ENCODE peak calls at places on chromosomes 7 and 10, in four cellular contexts. One of them, this sample, is unnamed.

GRCh38 chr10:82867056-82867455 is 992.1 kb downstream of the NRG3 start:
- DNase-seq in transverse colon: no peak
- DNase-seq in CD8-positive, alpha-beta memory T cell: no peak
- DNase-seq in cardiac muscle cell: no peak
- DNase-seq in this sample: no peak

GRCh38 chr7:87567052-87567451 is 33.6 kb downstream of the ABCB1 start:
- DNase-seq in transverse colon: no peak
- DNase-seq in CD8-positive, alpha-beta memory T cell: no peak
- DNase-seq in cardiac muscle cell: no peak
- DNase-seq in this sample: no peak

GRCh38 chr10:52146766-52147165 is 167.3 kb upstream of the DKK1 start:
- DNase-seq in transverse colon: no peak
- DNase-seq in CD8-positive, alpha-beta memory T cell: no peak
- DNase-seq in cardiac muscle cell: no peak
- DNase-seq in this sample: no peak

GRCh38 chr10:13717936-13718772 is 131.4 kb downstream of the PRPF18 start:
- DNase-seq in transverse colon: peak; percentile 69
- DNase-seq in CD8-positive, alpha-beta memory T cell: no peak
- DNase-seq in cardiac muscle cell: no peak
- DNase-seq in this sample: peak; percentile 94

GRCh38 chr10:77007836-77008235 is 629.8 kb downstream of the KCNMA1 start:
- DNase-seq in transverse colon: no peak
- DNase-seq in CD8-positive, alpha-beta memory T cell: no peak
- DNase-seq in cardiac muscle cell: no peak
- DNase-seq in this sample: no peak

GRCh38 chr7:75033064-75033463 is 40.5 kb downstream of the RCC1L start:
- DNase-seq in transverse colon: no peak
- DNase-seq in CD8-positive, alpha-beta memory T cell: no peak
- DNase-seq in cardiac muscle cell: peak; percentile 12
- DNase-seq in this sample: no peak

GRCh38 chr7:50145801-50146338 is 52.8 kb upstream of the ZPBP start:
- DNase-seq in transverse colon: no peak
- DNase-seq in CD8-positive, alpha-beta memory T cell: no peak
- DNase-seq in cardiac muscle cell: no peak
- DNase-seq in this sample: no peak

GRCh38 chr7:55517191-55517633 is 55.1 kb downstream of the VOPP1 start:
- DNase-seq in transverse colon: no peak
- DNase-seq in CD8-positive, alpha-beta memory T cell: no peak
- DNase-seq in cardiac muscle cell: no peak
- DNase-seq in this sample: no peak

GRCh38 chr10:84537447-84537931 is 209.1 kb downstream of the CCSER2 start:
- DNase-seq in transverse colon: peak; percentile 49
- DNase-seq in CD8-positive, alpha-beta memory T cell: peak; percentile 50
- DNase-seq in cardiac muscle cell: peak; percentile 90
- DNase-seq in this sample: peak; percentile 38

GRCh38 chr7:138556771-138557484 is 96.9 kb downstream of the TRIM24 start:
- DNase-seq in transverse colon: no peak
- DNase-seq in CD8-positive, alpha-beta memory T cell: no peak
- DNase-seq in cardiac muscle cell: no peak
- DNase-seq in this sample: no peak
- H3K9me3 ChIP-seq in transverse colon: peaks cover 35% of the 10 kb centered on the region
- H3K9me3 ChIP-seq in CD8-positive, alpha-beta memory T cell: peaks cover 13% of the 10 kb centered on the region
- H3K9me3 ChIP-seq in cardiac muscle cell: no peaks in the 10 kb centered on the region
- H3K9me3 ChIP-seq in this sample: peaks cover 64% of the 10 kb centered on the region

DNA sequence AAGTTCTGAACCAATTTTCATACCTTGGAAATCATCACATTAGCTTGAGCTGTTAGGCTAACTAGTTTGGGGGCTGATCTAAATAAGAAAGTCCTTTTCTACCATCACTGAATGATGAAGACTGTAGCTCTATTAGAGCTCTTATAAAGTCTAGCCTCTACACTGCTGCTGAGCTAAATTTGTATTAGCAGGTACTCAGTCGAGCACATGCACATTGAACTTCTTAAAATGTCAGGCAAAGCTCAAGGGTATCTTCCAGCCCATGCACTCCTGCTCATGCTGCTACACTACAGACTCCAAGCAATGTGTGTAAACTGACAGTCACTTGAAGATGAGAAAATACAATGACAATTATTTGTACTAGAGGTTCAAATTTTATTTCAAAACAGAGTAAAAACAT is 158.8 kb upstream of the TMEM229A start:
- DNase-seq in transverse colon: no peak
- DNase-seq in CD8-positive, alpha-beta memory T cell: no peak
- DNase-seq in cardiac muscle cell: peak; percentile 56
- DNase-seq in this sample: no peak
- H3K4me3 ChIP-seq in transverse colon: no peak overlapping the region
- H3K4me3 ChIP-seq in CD8-positive, alpha-beta memory T cell: no peak overlapping the region
- H3K4me3 ChIP-seq in cardiac muscle cell: no peak overlapping the region
- H3K4me3 ChIP-seq in this sample: no peak overlapping the region

GRCh38 chr10:5165738-5166137 is 19.2 kb downstream of the AKR1C8 start:
- DNase-seq in transverse colon: no peak
- DNase-seq in CD8-positive, alpha-beta memory T cell: no peak
- DNase-seq in cardiac muscle cell: no peak
- DNase-seq in this sample: no peak

GRCh38 chr10:5163487-5163886 is 21.5 kb downstream of the AKR1C8 start:
- DNase-seq in transverse colon: no peak
- DNase-seq in CD8-positive, alpha-beta memory T cell: no peak
- DNase-seq in cardiac muscle cell: no peak
- DNase-seq in this sample: no peak

DNA sequence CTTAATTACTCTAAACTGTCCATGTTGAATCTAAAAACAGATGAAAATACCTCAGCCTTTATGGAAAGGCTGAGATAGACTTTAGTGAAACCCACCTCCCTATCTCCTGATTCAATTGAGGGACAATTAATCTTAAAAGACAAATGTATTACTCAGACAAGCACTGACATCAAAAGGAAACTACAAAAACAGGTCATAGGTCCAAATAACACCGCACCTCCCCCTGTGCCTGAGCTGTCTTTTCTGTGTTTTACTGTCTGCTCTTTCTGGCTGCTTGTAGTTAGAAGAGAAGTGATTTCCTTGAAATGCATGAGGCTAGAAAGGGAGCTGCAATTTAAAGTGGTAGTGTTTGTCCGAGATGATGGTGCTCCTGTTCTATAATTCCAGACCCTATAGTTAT is 16.1 kb downstream of the AKR1C8 start:
- DNase-seq in transverse colon: no peak
- DNase-seq in CD8-positive, alpha-beta memory T cell: no peak
- DNase-seq in cardiac muscle cell: no peak
- DNase-seq in this sample: no peak
- H3K9me3 ChIP-seq in transverse colon: peaks cover 24% of the 10 kb centered on the region
- H3K9me3 ChIP-seq in CD8-positive, alpha-beta memory T cell: peaks cover 10% of the 10 kb centered on the region
- H3K9me3 ChIP-seq in cardiac muscle cell: no peaks in the 10 kb centered on the region
- H3K9me3 ChIP-seq in this sample: peaks cover 23% of the 10 kb centered on the region

DNA sequence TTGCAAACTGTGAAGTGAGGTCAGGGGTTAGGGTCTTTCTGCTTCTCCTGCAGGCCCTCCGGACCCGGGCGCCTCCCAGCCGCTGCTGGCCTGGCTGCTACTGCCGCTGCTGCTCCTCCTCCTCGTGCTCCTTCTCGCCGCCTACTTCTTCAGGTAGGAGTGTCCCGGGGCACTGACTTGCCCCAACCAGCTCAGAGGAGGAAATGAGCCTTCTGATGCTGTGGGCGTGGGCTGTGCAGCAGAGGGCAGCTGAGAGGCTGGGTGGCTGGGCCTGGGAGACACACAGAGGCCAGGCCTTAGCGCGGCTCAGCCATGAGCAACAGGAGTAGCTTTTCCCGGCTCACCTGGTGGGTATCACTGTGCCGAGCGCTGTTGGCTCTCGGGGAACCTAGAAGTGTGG is 78.9 kb downstream of the MKI67 start:
- DNase-seq in transverse colon: peak; percentile 92
- DNase-seq in CD8-positive, alpha-beta memory T cell: peak; percentile 82
- DNase-seq in cardiac muscle cell: peak; percentile 65
- DNase-seq in this sample: peak; percentile 90
- H3K4me3 ChIP-seq in transverse colon: peak overlapping the region; percentile 8
- H3K4me3 ChIP-seq in CD8-positive, alpha-beta memory T cell: peak overlapping the region; percentile 94
- H3K4me3 ChIP-seq in cardiac muscle cell: peak overlapping the region; percentile 1
- H3K4me3 ChIP-seq in this sample: peak overlapping the region; percentile 44

GRCh38 chr10:131179386-131179785 is 132.1 kb downstream of the TCERG1L start:
- DNase-seq in transverse colon: no peak
- DNase-seq in CD8-positive, alpha-beta memory T cell: no peak
- DNase-seq in cardiac muscle cell: no peak
- DNase-seq in this sample: no peak

GRCh38 chr10:131178956-131179355 is 132.6 kb downstream of the TCERG1L start:
- DNase-seq in transverse colon: no peak
- DNase-seq in CD8-positive, alpha-beta memory T cell: no peak
- DNase-seq in cardiac muscle cell: no peak
- DNase-seq in this sample: no peak

GRCh38 chr10:131180086-131180485 is 131.4 kb downstream of the TCERG1L start:
- DNase-seq in transverse colon: no peak
- DNase-seq in CD8-positive, alpha-beta memory T cell: no peak
- DNase-seq in cardiac muscle cell: no peak
- DNase-seq in this sample: no peak

GRCh38 chr10:131183546-131184045 is 127.9 kb downstream of the TCERG1L start:
- DNase-seq in transverse colon: no peak
- DNase-seq in CD8-positive, alpha-beta memory T cell: no peak
- DNase-seq in cardiac muscle cell: no peak
- DNase-seq in this sample: no peak

DNA sequence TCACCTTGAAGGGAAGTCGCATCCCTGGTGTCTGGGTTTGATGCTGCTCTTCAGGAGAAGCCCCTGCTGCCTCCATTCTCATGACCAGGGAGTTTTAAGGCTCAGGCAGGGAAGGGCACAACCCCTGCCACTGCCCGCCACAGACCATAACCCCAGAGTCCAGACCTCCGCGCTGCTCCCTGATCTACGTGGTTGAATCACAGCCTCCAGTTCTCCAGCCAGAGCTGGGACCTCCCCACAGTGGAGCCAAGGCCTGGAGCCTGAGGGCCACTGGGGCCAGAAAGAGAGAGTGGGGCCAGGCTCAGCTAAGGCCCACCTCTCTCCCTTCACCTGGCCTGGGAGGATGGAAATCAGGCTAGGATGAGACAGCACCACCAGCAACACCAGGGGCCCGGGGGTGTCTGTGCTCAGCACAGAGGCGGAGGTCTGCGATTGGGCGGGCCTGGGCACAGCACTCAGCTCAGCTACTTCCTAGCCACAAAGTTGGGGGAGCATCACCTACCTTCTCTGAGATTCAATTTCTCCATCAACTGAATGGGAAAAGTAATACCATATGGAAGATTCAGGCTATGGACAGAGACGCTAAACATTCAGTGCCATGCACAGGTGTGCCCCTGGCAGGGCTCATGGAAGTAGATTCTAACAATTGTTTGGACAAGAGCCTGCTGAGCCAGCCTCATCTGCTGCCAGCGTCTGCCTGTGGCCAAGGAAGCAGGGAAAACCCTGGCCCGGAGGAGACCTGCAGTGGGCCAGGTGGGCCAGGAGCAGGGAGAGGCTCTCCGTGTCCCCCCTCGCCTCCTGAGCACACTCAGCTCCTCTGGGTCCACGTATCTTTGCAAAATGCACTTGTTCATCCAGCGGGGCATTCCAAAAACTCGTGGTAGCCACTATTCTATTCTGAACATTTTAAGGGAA is 130.3 kb downstream of the TCERG1L start:
- DNase-seq in transverse colon: no peak
- DNase-seq in CD8-positive, alpha-beta memory T cell: no peak
- DNase-seq in cardiac muscle cell: no peak
- DNase-seq in this sample: no peak
- H3K9me3 ChIP-seq in transverse colon: no peaks in the 10 kb centered on the region
- H3K9me3 ChIP-seq in CD8-positive, alpha-beta memory T cell: no peaks in the 10 kb centered on the region
- H3K9me3 ChIP-seq in cardiac muscle cell: no peaks in the 10 kb centered on the region
- H3K9me3 ChIP-seq in this sample: peaks cover 8% of the 10 kb centered on the region

GRCh38 chr10:72009430-72010081 is 45.4 kb downstream of the CHST3 start:
- DNase-seq in transverse colon: peak; percentile 81
- DNase-seq in CD8-positive, alpha-beta memory T cell: no peak
- DNase-seq in cardiac muscle cell: peak; percentile 29
- DNase-seq in this sample: no peak
- H3K4me3 ChIP-seq in transverse colon: no peak overlapping the region
- H3K4me3 ChIP-seq in CD8-positive, alpha-beta memory T cell: no peak overlapping the region
- H3K4me3 ChIP-seq in cardiac muscle cell: no peak overlapping the region
- H3K4me3 ChIP-seq in this sample: no peak overlapping the region

DNA sequence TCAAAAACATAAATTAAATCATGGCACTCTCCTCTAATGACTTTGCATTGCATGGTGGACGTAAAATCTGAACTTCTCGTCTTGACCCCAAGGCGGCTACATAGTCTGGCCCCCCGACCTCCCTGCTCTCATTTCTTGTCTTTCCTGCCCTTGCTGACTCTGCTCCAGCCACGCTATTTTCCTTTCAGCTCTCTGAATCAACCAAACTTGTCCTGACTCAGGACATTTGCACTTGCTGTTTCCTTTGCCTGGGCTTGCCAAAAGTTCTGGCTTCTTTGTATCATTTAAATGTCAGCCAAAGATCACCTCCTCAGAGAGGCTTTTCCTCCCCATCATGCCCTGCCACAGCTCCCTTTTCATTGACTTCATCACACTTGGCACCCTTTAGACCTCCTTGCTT is 107.7 kb upstream of the NFE2L3 start:
- DNase-seq in transverse colon: no peak
- DNase-seq in CD8-positive, alpha-beta memory T cell: no peak
- DNase-seq in cardiac muscle cell: no peak
- DNase-seq in this sample: no peak
- H3K9me3 ChIP-seq in transverse colon: no peaks in the 10 kb centered on the region
- H3K9me3 ChIP-seq in CD8-positive, alpha-beta memory T cell: no peaks in the 10 kb centered on the region
- H3K9me3 ChIP-seq in cardiac muscle cell: no peaks in the 10 kb centered on the region
- H3K9me3 ChIP-seq in this sample: no peaks in the 10 kb centered on the region